ENCODE peak calls at places on chromosomes 1 and 21, in five cellular contexts. V, B, E, R and D are unnamed samples.

GRCh38 chr1:100631015-100631521 is 88.5 kb upstream of the VCAM1 start:
- DNase-seq in V (peak; percentile 99), B (no peak), E (no peak), R (peak; percentile 75), D (peak; percentile 73)

GRCh38 chr1:236670060-236670459 is 16.2 kb upstream of the ACTN2 start:
- DNase-seq in V (no peak), B (no peak), E (no peak), R (no peak), D (no peak)

GRCh38 chr1:112974646-112975045 is 18.6 kb upstream of the SLC16A1 start:
- DNase-seq in V (no peak), B (no peak), E (no peak), R (no peak), D (no peak)

GRCh38 chr1:65964123-65964522 is 171.4 kb downstream of the PDE4B start:
- DNase-seq in V (no peak), B (no peak), E (no peak), R (no peak), D (no peak)

GRCh38 chr1:36653850-36654249 is 171.1 kb upstream of the CSF3R start:
- DNase-seq in V (no peak), B (no peak), E (no peak), R (no peak), D (peak; percentile 77)

GRCh38 chr1:172320723-172321122 is 99.8 kb upstream of the C1orf105 start:
- DNase-seq in V (peak; percentile 80), B (no peak), E (no peak), R (no peak), D (peak; percentile 72)

GRCh38 chr1:170284016-170284415 is 138.3 kb downstream of the NTMT2 start:
- DNase-seq in V (no peak), B (no peak), E (no peak), R (no peak), D (no peak)

GRCh38 chr21:38733973-38734546 is 71.7 kb upstream of the ETS2 start:
- DNase-seq in V (peak; percentile 58), B (peak; percentile 99), E (peak; percentile 90), R (peak; percentile 5), D (peak; percentile 89)

GRCh38 chr21:28336299-28336698 is 656.4 kb downstream of the LTN1 start:
- DNase-seq in V (peak; percentile 62), B (no peak), E (no peak), R (peak; percentile 76), D (peak; percentile 92)

GRCh38 chr1:41322835-41323234 is 38.4 kb upstream of the FOXO6 start:
- DNase-seq in V (no peak), B (no peak), E (no peak), R (no peak), D (no peak)

GRCh38 chr1:102183711-102184110 is 187.0 kb upstream of the OLFM3 start:
- DNase-seq in V (no peak), B (no peak), E (no peak), R (no peak), D (no peak)

GRCh38 chr1:9252999-9253398 is 18.4 kb downstream of the H6PD start:
- DNase-seq in V (no peak), B (no peak), E (no peak), R (no peak), D (no peak)

GRCh38 chr1:178768423-178768822 is 43.4 kb downstream of the RALGPS2 start:
- DNase-seq in V (peak; percentile 2), B (no peak), E (no peak), R (no peak), D (peak; percentile 50)

GRCh38 chr1:173195596-173196088 is 11.5 kb downstream of the TNFSF4 start:
- DNase-seq in V (no peak), B (no peak), E (no peak), R (no peak), D (no peak)

GRCh38 chr1:3117879-3118278 is 48.9 kb downstream of the PRDM16 start:
- DNase-seq in V (no peak), B (no peak), E (no peak), R (no peak), D (no peak)

GRCh38 chr1:42658880-42659337 is 686 bp downstream of the PPIH start:
- DNase-seq in V (peak; percentile 20), B (no peak), E (no peak), R (no peak), D (peak; percentile 21)

DNA sequence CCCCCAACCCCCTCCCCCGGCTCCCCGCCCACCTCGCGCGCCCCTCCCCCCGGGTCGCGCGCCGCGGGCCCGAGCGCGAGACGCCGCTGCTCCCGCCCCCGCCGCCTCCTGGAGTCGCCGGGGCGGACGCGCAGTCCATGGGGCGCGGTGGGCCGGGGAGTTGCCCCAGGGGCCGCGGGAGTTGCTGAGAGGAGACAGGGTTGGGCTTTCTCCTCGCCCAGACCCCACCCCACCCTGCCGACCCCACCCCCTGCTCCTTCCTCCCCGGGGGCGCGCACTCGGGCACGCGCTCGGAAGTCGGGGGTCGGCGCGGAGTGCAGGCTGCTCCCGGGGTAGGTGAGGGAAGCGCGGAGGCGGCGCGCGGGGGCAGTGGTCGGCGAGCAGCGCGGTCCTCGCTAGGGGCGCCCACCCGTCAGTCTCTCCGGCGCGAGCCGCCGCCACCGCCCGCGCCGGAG is at the start of gene LAMC1:
- DNase-seq in V (peak; percentile 68), B (peak; percentile 95), E (peak; percentile 83), R (no peak), D (peak; percentile 90)
- H3K4me3 ChIP-seq in V (peak within 1 kb of the TSS; percentile 99), B (peak within 1 kb of the TSS; percentile 67), E (peak within 1 kb of the TSS; percentile 96), R (peak within 1 kb of the TSS; percentile 87), D (peak within 1 kb of the TSS; percentile 82)

GRCh38 chr1:159832309-159832708 is 5.6 kb downstream of the SLAMF8 start:
- DNase-seq in V (no peak), B (no peak), E (no peak), R (no peak), D (no peak)

GRCh38 chr1:159835366-159835765 is 8.7 kb downstream of the SLAMF8 start:
- DNase-seq in V (no peak), B (no peak), E (no peak), R (no peak), D (no peak)

GRCh38 chr1:159838715-159839114 is 12.0 kb downstream of the SLAMF8 start:
- DNase-seq in V (peak; percentile 26), B (no peak), E (no peak), R (no peak), D (no peak)

GRCh38 chr1:159839135-159839849 is 12.6 kb downstream of the SLAMF8 start:
- DNase-seq in V (no peak), B (no peak), E (no peak), R (no peak), D (no peak)

DNA sequence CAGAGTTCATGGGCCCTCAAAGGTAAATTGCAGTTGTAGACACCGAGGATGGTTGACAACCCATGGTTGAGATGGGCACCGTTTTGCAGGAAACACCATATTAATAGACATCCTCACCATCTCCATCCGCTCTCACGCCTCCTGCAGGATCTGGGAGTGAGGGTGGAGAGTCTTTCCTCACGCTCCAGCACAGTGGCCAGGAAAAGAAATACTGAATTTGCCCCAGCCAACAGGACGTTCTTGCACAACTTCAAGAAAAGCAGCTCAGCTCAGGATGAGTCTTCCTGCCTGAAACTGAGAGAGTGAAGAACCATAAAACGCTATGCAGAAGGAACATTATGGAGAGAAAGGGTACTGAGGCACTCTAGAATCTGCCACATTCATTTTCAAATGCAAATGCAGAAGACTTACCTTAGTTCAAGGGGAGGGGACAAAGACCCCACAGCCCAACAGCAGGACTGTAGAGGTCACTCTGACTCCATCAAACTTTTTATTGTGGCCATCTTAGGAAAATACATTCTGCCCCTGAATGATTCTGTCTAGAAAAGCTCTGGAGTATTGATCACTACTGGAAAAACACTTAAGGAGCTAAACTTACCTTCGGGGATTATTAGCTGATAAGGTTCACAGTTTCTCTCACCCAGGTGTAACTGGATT is 9.3 kb downstream of the SLAMF8 start:
- DNase-seq in V (no peak), B (no peak), E (no peak), R (no peak), D (peak; percentile 24)
- TF ChIP-seq CTCF in V (no peak), B (no peak), E (no peak), R (no peak), D (peak; percentile 28)

DNA sequence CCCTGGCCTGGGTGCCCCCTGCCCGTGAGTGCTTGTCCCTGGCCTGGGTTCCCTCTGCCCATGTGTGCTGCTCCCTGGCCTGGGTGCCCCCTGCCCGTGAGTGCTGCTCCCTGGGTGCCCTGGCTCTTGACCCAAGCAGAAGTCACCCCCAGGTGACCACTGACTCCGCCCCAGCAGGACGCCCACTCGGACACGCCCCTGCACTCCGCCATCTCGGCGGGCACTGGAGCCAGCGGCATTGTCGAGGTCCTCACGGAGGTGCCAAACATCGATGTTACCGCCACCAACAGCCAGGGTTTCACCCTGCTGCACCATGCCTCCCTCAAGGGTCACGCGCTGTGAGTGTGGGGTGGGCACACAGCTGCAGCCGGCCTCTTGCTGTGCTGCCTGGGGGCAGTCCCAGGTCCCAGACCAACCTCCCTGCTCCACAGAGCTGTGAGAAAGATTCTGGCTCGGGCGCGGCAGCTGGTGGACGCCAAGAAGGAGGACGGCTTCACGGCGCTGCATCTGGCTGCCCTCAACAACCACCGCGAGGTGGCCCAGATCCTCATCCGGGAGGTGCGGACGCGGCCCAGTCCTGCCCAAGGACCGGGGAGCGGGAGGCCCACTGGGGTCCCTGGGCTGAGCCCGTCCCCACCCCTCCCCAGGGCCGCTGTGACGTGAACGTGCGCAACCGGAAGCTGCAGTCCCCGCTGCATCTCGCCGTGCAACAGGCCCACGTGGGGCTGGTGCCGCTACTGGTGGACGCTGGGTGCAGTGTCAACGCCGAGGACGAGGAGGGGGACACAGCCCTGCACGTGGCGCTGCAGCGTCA is 3.9 kb upstream of the MMP23B start:
- DNase-seq in V (no peak), B (peak; percentile 87), E (no peak), R (no peak), D (no peak)
- H3K4me3 ChIP-seq in V (no peak overlapping the region), B (no peak overlapping the region), E (no peak overlapping the region), R (no peak overlapping the region), D (no peak overlapping the region)

GRCh38 chr1:221337106-221337505 is 404.8 kb downstream of the DUSP10 start:
- DNase-seq in V (no peak), B (no peak), E (no peak), R (no peak), D (no peak)

GRCh38 chr1:221334082-221334481 is 407.8 kb downstream of the DUSP10 start:
- DNase-seq in V (no peak), B (no peak), E (no peak), R (no peak), D (peak; percentile 63)

GRCh38 chr1:221331263-221332183 is 410.4 kb downstream of the DUSP10 start:
- DNase-seq in V (no peak), B (no peak), E (no peak), R (no peak), D (no peak)

GRCh38 chr1:221336141-221336540 is 405.7 kb downstream of the DUSP10 start:
- DNase-seq in V (peak; percentile 34), B (no peak), E (no peak), R (no peak), D (peak; percentile 16)

GRCh38 chr1:221335161-221336101 is 406.5 kb downstream of the DUSP10 start:
- DNase-seq in V (peak; percentile 93), B (no peak), E (peak; percentile 74), R (peak; percentile 58), D (peak; percentile 82)
- TF ChIP-seq CTCF in V (no peak), B (no peak), E (no peak), R (no peak), D (no peak)

GRCh38 chr1:214545293-214545692 is 6.1 kb downstream of the PTPN14 start:
- DNase-seq in V (no peak), B (no peak), E (no peak), R (no peak), D (no peak)

GRCh38 chr1:214547747-214548146 is 3.7 kb downstream of the PTPN14 start:
- DNase-seq in V (no peak), B (no peak), E (no peak), R (no peak), D (no peak)

GRCh38 chr1:214546886-214547641 is 4.3 kb downstream of the PTPN14 start:
- DNase-seq in V (no peak), B (no peak), E (no peak), R (no peak), D (peak; percentile 48)

GRCh38 chr1:214544791-214545190 is 6.6 kb downstream of the PTPN14 start:
- DNase-seq in V (no peak), B (no peak), E (no peak), R (no peak), D (no peak)

GRCh38 chr1:214546076-214546475 is 5.3 kb downstream of the PTPN14 start:
- DNase-seq in V (no peak), B (no peak), E (no peak), R (no peak), D (no peak)
- H3K4me3 ChIP-seq in V (no peak overlapping the region), B (no peak overlapping the region), E (no peak overlapping the region), R (no peak overlapping the region), D (no peak overlapping the region)